ENCODE peak calls at places on chromosomes 7 and 10, in five cellular contexts. C is tibial nerve; W is stimulated activated CD4-positive, alpha-beta T cell treated with anti-CD3 and anti-CD28 coated beads, Interleukin-1b, Interleukin-23, amount 100 ng/mL, for 24 hours; A is ELR; U is SJSA1. N is an unnamed sample.

GRCh38 chr10:11908991-11909390 is 85.8 kb downstream of the PROSER2 start:
- DNase-seq in C (no peak), W (no peak), A (no peak), U (no peak), N (no peak)

GRCh38 chr7:30970594-30971094 is 6.9 kb downstream of the GHRHR start:
- DNase-seq in C (no peak), W (no peak), A (no peak), U (no peak), N (no peak)

GRCh38 chr7:134941947-134942346 is 44.4 kb upstream of the AGBL3 start:
- DNase-seq in C (no peak), W (no peak), A (no peak), U (no peak), N (no peak)

GRCh38 chr10:44186150-44186549 is 198.7 kb downstream of the CXCL12 start:
- DNase-seq in C (no peak), W (no peak), A (no peak), U (no peak), N (no peak)

GRCh38 chr10:67976292-67977245 is 92.1 kb downstream of the SIRT1 start:
- DNase-seq in C (no peak), W (no peak), A (no peak), U (no peak), N (no peak)

GRCh38 chr10:95820363-95820762 is 64.4 kb downstream of the ENTPD1 start:
- DNase-seq in C (no peak), W (no peak), A (no peak), U (no peak), N (no peak)

GRCh38 chr10:89785095-89785494 is 83.7 kb downstream of the KIF20B start:
- DNase-seq in C (no peak), W (no peak), A (peak; percentile 38), U (no peak), N (no peak)

GRCh38 chr10:113335603-113336002 is 217.2 kb upstream of the HABP2 start:
- DNase-seq in C (no peak), W (no peak), A (peak; percentile 33), U (no peak), N (no peak)

GRCh38 chr10:100508691-100509150 is 10.9 kb downstream of the SEC31B start:
- DNase-seq in C (no peak), W (no peak), A (peak; percentile 72), U (no peak), N (peak; percentile 13)

GRCh38 chr7:47444376-47445098 is 137.4 kb downstream of the TNS3 start:
- DNase-seq in C (no peak), W (no peak), A (peak; percentile 60), U (no peak), N (no peak)

GRCh38 chr7:44461387-44461786 is 29.1 kb downstream of the NUDCD3 start:
- DNase-seq in C (no peak), W (no peak), A (peak; percentile 92), U (no peak), N (no peak)

GRCh38 chr7:17996040-17996439 is 31.6 kb downstream of the PRPS1L1 start:
- DNase-seq in C (no peak), W (no peak), A (no peak), U (no peak), N (no peak)

GRCh38 chr7:29563590-29564454 is at the start of gene PRR15:
- DNase-seq in C (no peak), W (no peak), A (peak; percentile 28), U (no peak), N (no peak)

GRCh38 chr10:102243304-102243703 is 2.0 kb upstream of the PITX3 start:
- DNase-seq in C (no peak), W (no peak), A (peak; percentile 94), U (no peak), N (no peak)

GRCh38 chr10:3763852-3764625 is 21.0 kb downstream of the KLF6 start:
- DNase-seq in C (no peak), W (no peak), A (peak; percentile 93), U (no peak), N (no peak)

GRCh38 chr7:100826546-100827329 is 585 bp downstream of the EPHB4 start:
- DNase-seq in C (no peak), W (no peak), A (peak; percentile 30), U (no peak), N (no peak)

GRCh38 chr10:30000802-30001571 is 58.4 kb downstream of the JCAD start:
- DNase-seq in C (no peak), W (no peak), A (peak; percentile 58), U (peak; percentile 48), N (peak; percentile 64)

GRCh38 chr10:124619802-124620490 is 124.2 kb downstream of the FAM53B start:
- DNase-seq in C (no peak), W (no peak), A (no peak), U (no peak), N (no peak)

N was measured in amniotic stem cell.